ENCODE peak calls at places on chromosomes 11 and 22, in five cellular contexts. J, R, A, I and O are unnamed samples. For H3K9me3, the result is how much of the 10 kb centered on the place peaks cover.

GRCh38 chr11:118310781-118311485 is 6.4 kb downstream of the CD3E start:
- DNase-seq in J (no peak), R (no peak), A (no peak), I (no peak), O (no peak)

GRCh38 chr22:24290459-24290858 is 19.8 kb downstream of the SPECC1L start:
- DNase-seq in R (no peak), A (no peak), J (no peak), I (no peak), O (no peak)

GRCh38 chr22:20315337-20316216 is 4.3 kb downstream of the DGCR6L start:
- DNase-seq in I (peak), J (no peak), A (peak), R (no peak), O (no peak)

GRCh38 chr11:64850979-64851567 is 6.6 kb upstream of the CDC42BPG start:
- DNase-seq in J (no peak), I (peak), R (peak), A (peak), O (peak)

GRCh38 chr11:11478687-11479086 is 125.6 kb upstream of the CSNK2A3 start:
- DNase-seq in A (no peak), J (no peak), I (peak), R (no peak), O (no peak)

GRCh38 chr22:43434601-43435311 is 22.9 kb downstream of the MPPED1 start:
- DNase-seq in A (no peak), I (peak), J (no peak), R (no peak), O (no peak)

GRCh38 chr22:23263651-23264555 is 83.6 kb downstream of the BCR start:
- DNase-seq in R (peak), I (no peak), A (peak), J (no peak), O (no peak)

GRCh38 chr11:93663021-93663420 is 1.5 kb downstream of the CEP295 start:
- DNase-seq in J (no peak), A (no peak), R (no peak), I (no peak), O (no peak)

GRCh38 chr11:47715082-47715669 is at the start of gene AGBL2:
- DNase-seq in A (peak), R (peak), I (peak), J (peak), O (peak)

GRCh38 chr11:82195251-82195650 is 538.4 kb downstream of the FAM181B start:
- DNase-seq in J (no peak), I (no peak), A (no peak), R (no peak), O (no peak)

GRCh38 chr22:36965716-36966115 is 52.3 kb downstream of the CSF2RB start:
- DNase-seq in A (no peak), I (no peak), R (no peak), J (no peak), O (no peak)
- H3K9me3 ChIP-seq in A (under half), I (under half), R (under half), J (under half), O (under half)

GRCh38 chr11:917426-917825 is 6.8 kb upstream of the CHID1 start:
- DNase-seq in A (no peak), R (no peak), J (no peak), I (no peak), O (no peak)
- H3K9me3 ChIP-seq in A (under half), R (under half), J (under half), I (under half), O (under half)

DNA sequence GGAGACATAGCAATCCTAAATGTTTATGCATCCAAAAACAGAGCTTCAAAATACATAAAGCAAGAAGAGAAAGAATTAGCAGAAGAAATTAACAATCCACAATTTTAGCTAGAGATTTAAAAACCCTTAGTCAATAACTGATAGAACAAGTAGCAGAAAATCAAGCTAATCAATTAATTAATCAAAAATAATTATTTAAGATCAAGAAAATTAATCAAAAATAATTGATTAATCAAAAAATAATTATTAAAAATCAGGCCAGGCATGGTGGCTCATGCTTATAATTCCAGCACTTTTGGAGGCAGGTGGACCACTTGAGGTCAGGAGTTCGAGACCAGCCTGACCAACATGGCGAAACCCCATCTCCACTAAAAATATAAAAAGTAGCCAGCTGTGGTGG is 29.2 kb downstream of the C11orf24 start:
- DNase-seq in J (no peak), I (no peak), A (no peak), R (no peak), O (no peak)
- H3K9me3 ChIP-seq in J (under half), I (under half), A (under half), R (under half), O (under half)

DNA sequence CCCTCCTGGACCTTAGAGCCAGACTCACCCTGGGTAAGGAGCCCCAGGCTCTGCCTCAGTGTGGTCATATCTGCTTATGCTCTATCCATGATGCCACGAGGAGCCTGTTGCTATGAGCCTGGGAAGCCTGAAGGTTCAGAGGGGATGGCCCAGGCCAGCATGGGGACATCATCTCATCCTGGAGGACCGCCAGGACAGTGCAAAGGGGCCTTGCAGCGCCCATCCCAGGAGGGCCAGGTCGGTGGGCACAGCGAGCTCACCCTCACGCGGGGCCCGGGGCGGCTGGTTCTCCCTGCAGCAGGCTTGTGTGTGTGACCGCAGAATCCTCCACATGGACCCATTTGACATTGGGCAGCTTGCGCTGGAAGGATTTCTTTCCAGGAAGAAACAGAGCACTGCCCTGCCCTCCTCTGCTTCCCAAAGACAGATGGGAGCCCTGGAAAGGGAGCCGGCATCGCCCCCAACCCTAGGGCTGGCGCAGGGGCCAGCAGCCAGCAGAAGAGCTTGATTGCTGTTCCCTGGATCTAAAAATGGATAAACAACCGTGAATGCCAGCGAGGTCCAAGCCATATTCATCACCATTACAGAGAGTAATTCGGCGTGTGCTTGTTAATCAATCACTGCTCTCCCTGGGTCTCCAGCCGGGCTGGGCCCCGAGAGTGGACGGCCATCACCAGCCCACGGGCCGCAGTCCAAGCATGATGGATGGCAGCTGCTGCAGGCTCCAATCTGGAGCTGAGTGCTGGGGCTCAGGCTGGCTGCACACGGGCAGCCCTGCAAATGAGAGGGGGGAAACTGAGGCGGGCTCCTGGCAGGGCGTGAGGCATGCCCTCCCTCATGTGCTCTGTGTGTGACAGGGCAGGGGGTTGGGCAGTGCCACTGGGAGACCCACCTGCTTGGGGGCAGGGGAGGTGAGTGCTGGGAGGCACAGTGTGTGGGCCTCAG is 739.7 kb downstream of the BRD1 start:
- DNase-seq in R (no peak), I (no peak), J (no peak), A (peak), O (no peak)
- H3K9me3 ChIP-seq in R (under half), I (under half), J (under half), A (under half), O (under half)

GRCh38 chr22:45776313-45776585 is 104.6 kb downstream of the ATXN10 start:
- DNase-seq in R (no peak), A (no peak), I (no peak), J (no peak), O (no peak)

GRCh38 chr22:45775569-45776312 is 104.1 kb downstream of the ATXN10 start:
- DNase-seq in J (no peak), A (no peak), R (no peak), I (no peak), O (no peak)

GRCh38 chr22:45772726-45773125 is 101.1 kb downstream of the ATXN10 start:
- DNase-seq in R (no peak), A (no peak), I (no peak), J (no peak), O (no peak)

GRCh38 chr22:45775062-45775461 is 103.4 kb downstream of the ATXN10 start:
- DNase-seq in R (no peak), A (no peak), I (no peak), J (no peak), O (no peak)

GRCh38 chr22:45774016-45774670 is 102.5 kb downstream of the ATXN10 start:
- DNase-seq in R (no peak), J (no peak), I (no peak), A (no peak), O (no peak)
- H3K9me3 ChIP-seq in R (under half), J (under half), I (under half), A (under half), O (under half)